ENCODE peak calls at places on chromosomes 6 and 20, in five cellular contexts. S is Calu3, U is cardiac muscle cell, A is A673, F is heart left ventricle. Q is an unnamed sample.

GRCh38 chr20:45036044-45036755 is 64.7 kb downstream of the KCNS1 start:
- DNase-seq in S (peak; percentile 45), U (no peak), A (peak; percentile 12), F (no peak), Q (no peak)

GRCh38 chr20:37934634-37935010 is 31.7 kb downstream of the VSTM2L start:
- DNase-seq in S (no peak), U (no peak), A (no peak), F (no peak), Q (no peak)

GRCh38 chr20:62872184-62872862 is 10.7 kb upstream of the TCFL5 start:
- DNase-seq in S (no peak), U (no peak), A (no peak), F (no peak), Q (no peak)

GRCh38 chr6:116419069-116419468 is 42.1 kb upstream of the CALHM6 start:
- DNase-seq in S (no peak), U (no peak), A (no peak), F (no peak), Q (no peak)

GRCh38 chr6:25050356-25050755 is 114.6 kb upstream of the RIPOR2 start:
- DNase-seq in S (no peak), U (no peak), A (peak; percentile 89), F (no peak), Q (no peak)

GRCh38 chr6:46893648-46894047 is 28.1 kb downstream of the ADGRF5 start:
- DNase-seq in S (no peak), U (no peak), A (no peak), F (no peak), Q (no peak)

GRCh38 chr6:149750136-149750609 is 632 bp downstream of the PCMT1 start:
- DNase-seq in S (peak; percentile 66), U (peak; percentile 64), A (peak; percentile 58), F (peak; percentile 78), Q (no peak)

GRCh38 chr6:37897321-37897720 is 77.8 kb downstream of the ZFAND3 start:
- DNase-seq in S (peak; percentile 24), U (no peak), A (no peak), F (no peak), Q (no peak)

GRCh38 chr6:28884423-28885148 is 39.2 kb downstream of the TRIM27 start:
- DNase-seq in S (no peak), U (no peak), A (no peak), F (no peak), Q (no peak)

GRCh38 chr6:11767458-11767857 is 11.1 kb downstream of the ADTRP start:
- DNase-seq in S (no peak), U (no peak), A (no peak), F (no peak), Q (no peak)

GRCh38 chr20:33648396-33649004 is 13.6 kb upstream of the C20orf144 start:
- DNase-seq in S (no peak), U (peak; percentile 74), A (no peak), F (no peak), Q (no peak)

GRCh38 chr20:20568604-20569205 is 143.7 kb downstream of the RALGAPA2 start:
- DNase-seq in S (peak; percentile 1), U (peak; percentile 58), A (peak; percentile 62), F (no peak), Q (no peak)

GRCh38 chr6:37628611-37629320 is 68.9 kb downstream of the MDGA1 start:
- DNase-seq in S (no peak), U (no peak), A (no peak), F (no peak), Q (no peak)

GRCh38 chr6:146999766-147000165 is 204.5 kb upstream of the STXBP5 start:
- DNase-seq in S (no peak), U (no peak), A (no peak), F (no peak), Q (no peak)

GRCh38 chr6:111589366-111589765 is 16.3 kb downstream of the TRAF3IP2 start:
- DNase-seq in S (peak; percentile 69), U (no peak), A (no peak), F (no peak), Q (no peak)

GRCh38 chr6:33905081-33905609 is 101.3 kb upstream of the MLN start:
- DNase-seq in S (no peak), U (no peak), A (no peak), F (no peak), Q (no peak)

GRCh38 chr20:37223053-37223452 is 38.6 kb downstream of the GHRH start:
- DNase-seq in S (no peak), U (peak; percentile 80), A (peak; percentile 4), F (no peak), Q (no peak)

GRCh38 chr6:29447670-29448069 is 8.6 kb downstream of the OR10C1 start:
- DNase-seq in S (no peak), U (peak; percentile 16), A (peak; percentile 13), F (no peak), Q (no peak)

GRCh38 chr20:46273701-46274100 is 34.6 kb downstream of the CDH22 start:
- DNase-seq in S (no peak), U (no peak), A (no peak), F (no peak), Q (no peak)

GRCh38 chr20:45970646-45971424 is 1.2 kb downstream of the ZNF335 start:
- DNase-seq in S (peak; percentile 33), U (no peak), A (no peak), F (no peak), Q (no peak)

GRCh38 chr6:151248295-151248694 is 8.5 kb downstream of the AKAP12 start:
- DNase-seq in S (no peak), U (no peak), A (no peak), F (no peak), Q (no peak)

GRCh38 chr6:33726696-33727095 is 15.2 kb upstream of the UQCC2 start:
- DNase-seq in S (no peak), U (no peak), A (no peak), F (no peak), Q (no peak)

GRCh38 chr20:33407251-33407650 is 5.9 kb upstream of the CDK5RAP1 start:
- DNase-seq in S (no peak), U (no peak), A (no peak), F (no peak), Q (no peak)

GRCh38 chr6:160386869-160387518 is 38.8 kb downstream of the SLC22A3 start:
- DNase-seq in S (peak; percentile 77), U (no peak), A (no peak), F (no peak), Q (no peak)

GRCh38 chr6:37033255-37033654 is 27.8 kb downstream of the FGD2 start:
- DNase-seq in S (no peak), U (no peak), A (no peak), F (no peak), Q (no peak)

GRCh38 chr20:46253391-46253790 is 54.9 kb downstream of the CDH22 start:
- DNase-seq in S (peak; percentile 64), U (no peak), A (peak; percentile 38), F (no peak), Q (no peak)

GRCh38 chr6:44594471-44594870 is 207.0 kb downstream of the CDC5L start:
- DNase-seq in S (no peak), U (peak; percentile 25), A (no peak), F (no peak), Q (no peak)

GRCh38 chr6:168122011-168122410 is 43.0 kb upstream of the FRMD1 start:
- DNase-seq in S (no peak), U (no peak), A (no peak), F (no peak), Q (no peak)

GRCh38 chr6:37491830-37492208 is 7.9 kb downstream of the CCDC167 start:
- DNase-seq in S (no peak), U (no peak), A (no peak), F (no peak), Q (no peak)

GRCh38 chr20:51542033-51542893 is at the start of gene NFATC2:
- DNase-seq in S (peak; percentile 84), U (peak; percentile 80), A (no peak), F (peak; percentile 79), Q (no peak)

GRCh38 chr6:116536216-116536621 is 9.3 kb downstream of the TRAPPC3L start:
- DNase-seq in S (peak; percentile 28), U (peak; percentile 79), A (peak; percentile 75), F (no peak), Q (no peak)

GRCh38 chr6:38573800-38574395 is 65.8 kb downstream of the BTBD9 start:
- DNase-seq in S (no peak), U (no peak), A (no peak), F (no peak), Q (no peak)

GRCh38 chr20:32761831-32762753 is at the start of gene DNMT3B:
- DNase-seq in S (peak; percentile 92), U (peak; percentile 87), A (peak; percentile 88), F (peak; percentile 90), Q (no peak)

GRCh38 chr6:3455490-3456394 is 1.1 kb downstream of the SLC22A23 start:
- DNase-seq in S (peak; percentile 12), U (peak; percentile 49), A (no peak), F (peak; percentile 69), Q (no peak)

GRCh38 chr6:161631676-161632194 is 357.9 kb upstream of the AGPAT4 start:
- DNase-seq in S (no peak), U (no peak), A (peak; percentile 66), F (no peak), Q (no peak)

GRCh38 chr6:8170245-8170644 is 67.9 kb upstream of the EEF1E1 start:
- DNase-seq in S (no peak), U (no peak), A (peak; percentile 12), F (no peak), Q (no peak)
- TF ChIP-seq CTCF in S (no peak), U (no peak), A (no peak), F (no peak), Q (no peak)

GRCh38 chr20:49207071-49207470 is 12.1 kb upstream of the DDX27 start:
- DNase-seq in S (peak; percentile 27), U (no peak), A (peak; percentile 32), F (no peak), Q (no peak)
- TF ChIP-seq CTCF in S (peak; percentile 31), U (no peak), A (peak; percentile 33), F (no peak), Q (no peak)

GRCh38 chr6:134674562-134674961 is 275.3 kb downstream of the ALDH8A1 start:
- DNase-seq in S (no peak), U (no peak), A (no peak), F (no peak), Q (no peak)

GRCh38 chr6:134680021-134680420 is 269.9 kb downstream of the ALDH8A1 start:
- DNase-seq in S (no peak), U (no peak), A (no peak), F (no peak), Q (no peak)

GRCh38 chr6:134675110-134676038 is 274.5 kb downstream of the ALDH8A1 start:
- DNase-seq in S (no peak), U (no peak), A (no peak), F (no peak), Q (no peak)

GRCh38 chr6:134678436-134678889 is 271.4 kb downstream of the ALDH8A1 start:
- DNase-seq in S (peak; percentile 7), U (no peak), A (peak; percentile 87), F (no peak), Q (no peak)

GRCh38 chr6:134676307-134677281 is 273.3 kb downstream of the ALDH8A1 start:
- DNase-seq in S (no peak), U (no peak), A (peak; percentile 83), F (no peak), Q (no peak)
- TF ChIP-seq CTCF in S (no peak), U (no peak), A (no peak), F (no peak), Q (no peak)

DNA sequence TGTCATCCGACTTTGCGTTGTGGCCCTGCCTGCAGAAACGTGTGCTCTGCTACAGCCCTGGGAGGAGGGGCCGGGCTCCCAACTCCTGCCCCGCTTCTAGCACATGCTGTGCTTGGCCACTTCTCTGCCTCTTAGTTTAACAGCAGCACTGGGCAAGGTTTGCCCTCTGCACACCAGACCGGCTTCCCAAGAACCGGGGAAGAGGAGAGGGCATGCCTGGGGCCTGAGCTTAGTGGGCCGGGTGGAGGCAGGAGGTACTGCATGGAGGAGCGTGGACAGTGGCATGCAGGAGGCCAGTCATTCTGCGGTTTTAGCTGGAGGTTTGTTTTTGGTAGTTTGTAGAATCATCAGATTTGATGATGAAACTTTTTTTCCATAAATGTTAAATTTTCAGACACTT is 45.5 kb downstream of the CEP43 start:
- DNase-seq in S (no peak), U (no peak), A (no peak), F (peak; percentile 55), Q (no peak)
- TF ChIP-seq CTCF in S (no peak), U (no peak), A (no peak), F (no peak), Q (no peak)